ENCODE peak calls at places on chromosomes 12 and 14, in six cellular contexts. P, T, E, O, G and K are unnamed samples. For H3K4me1, the result is how much of the 10 kb centered on the place peaks cover.

GRCh38 chr12:25449007-25449406 is 104.1 kb downstream of the LMNTD1 start:
- DNase-seq in P (no peak), T (no peak), E (no peak), O (no peak), G (no peak), K (no peak)

GRCh38 chr14:75393794-75394193 is 34.0 kb upstream of the JDP2 start:
- DNase-seq in P (no peak), T (no peak), E (peak), O (no peak), G (no peak), K (no peak)

GRCh38 chr12:41983896-41984295 is 160.8 kb downstream of the GXYLT1 start:
- DNase-seq in P (no peak), T (no peak), E (no peak), O (no peak), G (no peak), K (no peak)

GRCh38 chr12:112978163-112979081 is at the start of gene OAS2:
- DNase-seq in P (peak), T (peak), E (peak), O (peak), G (peak), K (peak)

GRCh38 chr12:52390739-52391617 is 5.5 kb upstream of the KRT84 start:
- DNase-seq in P (peak), T (no peak), E (peak), O (no peak), G (no peak), K (peak)

GRCh38 chr14:90726656-90727055 is 89.6 kb downstream of the TTC7B start:
- DNase-seq in P (peak), T (no peak), E (peak), O (peak), G (no peak), K (peak)

GRCh38 chr12:30019386-30020140 is 235.8 kb upstream of the TMTC1 start:
- DNase-seq in P (no peak), T (no peak), E (no peak), O (no peak), G (no peak), K (no peak)

GRCh38 chr12:111840831-111841230 is 1.2 kb upstream of the MAPKAPK5 start:
- DNase-seq in P (no peak), T (no peak), E (no peak), O (peak), G (no peak), K (no peak)

GRCh38 chr12:49345048-49345839 is 1.4 kb upstream of the DNAJC22 start:
- DNase-seq in P (peak), T (peak), E (peak), O (no peak), G (no peak), K (peak)

GRCh38 chr12:15580431-15580830 is 208.8 kb downstream of the EPS8 start:
- DNase-seq in P (no peak), T (peak), E (no peak), O (no peak), G (no peak), K (no peak)

GRCh38 chr12:120640840-120641833 is 711 bp downstream of the CABP1 start:
- DNase-seq in P (peak), T (peak), E (peak), O (peak), G (peak), K (peak)

GRCh38 chr12:19959353-19959752 is 409.0 kb upstream of the PDE3A start:
- DNase-seq in P (no peak), T (no peak), E (no peak), O (no peak), G (no peak), K (no peak)

GRCh38 chr12:121992059-121992879 is 29.4 kb upstream of the BCL7A start:
- DNase-seq in P (peak), T (peak), E (no peak), O (no peak), G (no peak), K (no peak)

GRCh38 chr12:11136075-11136474 is 1.6 kb upstream of the TAS2R30 start:
- DNase-seq in P (no peak), T (no peak), E (no peak), O (no peak), G (no peak), K (no peak)

GRCh38 chr12:50894216-50894615 is 51.5 kb downstream of the TMPRSS12 start:
- DNase-seq in P (no peak), T (no peak), E (no peak), O (no peak), G (no peak), K (no peak)

GRCh38 chr14:68306934-68307758 is 485.7 kb downstream of the ZFP36L1 start:
- DNase-seq in P (peak), T (no peak), E (no peak), O (peak), G (no peak), K (no peak)

GRCh38 chr12:83889745-83890144 is 1022.9 kb downstream of the SLC6A15 start:
- DNase-seq in P (no peak), T (no peak), E (no peak), O (no peak), G (no peak), K (no peak)

DNA sequence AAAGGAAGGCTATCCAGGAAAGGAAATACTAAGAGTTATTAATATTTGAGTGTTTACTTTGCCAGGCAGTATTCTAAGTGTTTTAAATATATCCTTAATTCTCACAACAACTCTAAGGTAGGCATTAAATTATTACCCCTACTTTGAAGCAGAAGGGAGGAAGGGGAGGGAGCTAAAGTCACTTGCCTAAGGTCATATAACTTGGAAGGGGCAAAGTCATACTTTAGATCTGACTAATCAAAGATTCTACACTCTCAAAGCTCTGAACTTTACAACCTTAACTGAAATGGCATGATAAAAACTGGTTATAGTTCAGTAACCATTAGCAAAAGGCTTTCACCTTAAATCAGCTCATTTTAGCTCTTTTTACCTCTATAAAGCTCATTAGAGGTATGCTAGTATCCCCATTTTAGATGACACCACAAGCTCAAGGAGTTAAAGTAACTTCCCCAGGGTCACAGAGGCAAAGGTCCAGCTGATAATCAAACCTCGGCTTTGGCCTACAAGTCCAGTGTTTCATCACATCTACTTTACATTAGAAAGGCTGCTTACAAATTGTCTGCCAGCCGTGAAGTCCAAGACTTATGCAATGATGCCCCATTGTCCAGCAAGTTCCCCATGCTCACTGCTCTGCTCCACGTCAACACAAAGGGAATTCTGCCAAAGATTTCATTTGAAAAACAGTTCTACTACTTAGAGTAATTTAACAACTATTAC is 223.9 kb downstream of the MED13L start:
- DNase-seq in P (peak), T (no peak), E (no peak), O (no peak), G (peak), K (no peak)
- H3K4me1 ChIP-seq in P (under half), T (under half), E (under half), O (under half), G (half or more), K (under half)

GRCh38 chr14:39109893-39110715 is 4.0 kb upstream of the GEMIN2 start:
- DNase-seq in P (no peak), T (no peak), E (no peak), O (no peak), G (no peak), K (no peak)

GRCh38 chr14:39108791-39109190 is 5.3 kb upstream of the GEMIN2 start:
- DNase-seq in P (no peak), T (no peak), E (no peak), O (no peak), G (no peak), K (no peak)

GRCh38 chr14:39102969-39103957 is at the start of gene SEC23A:
- DNase-seq in P (peak), T (peak), E (peak), O (peak), G (peak), K (peak)

GRCh38 chr14:39102265-39102968 is 618 bp downstream of the SEC23A start:
- DNase-seq in P (peak), T (no peak), E (no peak), O (no peak), G (peak), K (no peak)

DNA sequence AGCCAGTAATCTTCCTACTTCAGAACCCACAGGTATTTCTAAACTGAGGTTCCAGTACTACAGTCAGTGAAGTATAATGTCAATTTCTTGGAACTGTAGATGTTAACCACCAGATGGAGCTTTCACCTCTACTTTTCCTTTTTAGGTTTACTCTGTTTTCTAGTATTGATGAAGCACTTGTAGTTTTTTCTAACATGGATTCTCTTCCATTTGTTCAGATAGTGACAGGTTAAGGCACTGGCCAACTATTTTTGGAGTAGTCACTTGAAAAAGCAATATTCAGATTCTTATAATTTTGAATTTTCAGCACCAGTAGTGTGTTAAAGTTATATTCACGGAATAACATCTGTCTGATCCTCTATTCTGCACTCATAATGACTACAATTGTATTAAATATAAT is 4.6 kb upstream of the SEC23A start:
- DNase-seq in P (peak), T (no peak), E (no peak), O (no peak), G (no peak), K (peak)
- TF ChIP-seq CTCF in P (peak), T (peak), E (peak), O (no peak), G (peak), K (peak)

GRCh38 chr12:57840701-57841100 is 5.8 kb downstream of the CTDSP2 start:
- DNase-seq in P (no peak), T (no peak), E (no peak), O (no peak), G (no peak), K (no peak)
- H3K4me1 ChIP-seq in P (under half), T (half or more), E (under half), O (half or more), G (half or more), K (half or more)

GRCh38 chr14:102295301-102295700 is 9.7 kb downstream of the MOK start:
- DNase-seq in P (peak), T (no peak), E (no peak), O (no peak), G (no peak), K (no peak)
- TF ChIP-seq CTCF in P (peak), T (no peak), E (peak), O (no peak), G (peak), K (peak)

GRCh38 chr12:43282106-43282505 is 269.9 kb downstream of the ADAMTS20 start:
- DNase-seq in P (peak), T (no peak), E (no peak), O (no peak), G (no peak), K (no peak)

GRCh38 chr12:43287991-43288390 is 264.0 kb downstream of the ADAMTS20 start:
- DNase-seq in P (no peak), T (no peak), E (no peak), O (no peak), G (no peak), K (no peak)

GRCh38 chr12:43284441-43284840 is 267.6 kb downstream of the ADAMTS20 start:
- DNase-seq in P (no peak), T (no peak), E (no peak), O (no peak), G (no peak), K (no peak)

GRCh38 chr12:43283206-43283605 is 268.8 kb downstream of the ADAMTS20 start:
- DNase-seq in P (no peak), T (no peak), E (no peak), O (no peak), G (no peak), K (no peak)

DNA sequence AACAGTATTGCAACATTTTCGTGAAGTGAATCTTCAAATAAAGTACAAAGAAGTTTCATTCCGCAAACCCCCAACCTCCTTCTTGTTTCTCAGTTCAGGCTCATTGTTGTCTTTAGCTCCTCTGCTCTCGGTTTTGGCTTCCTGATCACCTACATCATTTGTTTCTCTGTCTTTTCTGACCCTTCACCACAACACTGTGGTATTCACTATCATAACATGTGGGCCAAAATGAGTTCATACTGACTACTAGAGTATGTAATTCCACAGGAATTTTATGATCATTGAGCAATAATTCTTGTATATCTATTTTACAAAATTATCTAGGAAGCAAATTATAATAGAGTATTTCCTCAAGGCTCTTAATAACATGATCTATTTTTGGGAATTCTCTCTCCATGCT is 266.8 kb downstream of the ADAMTS20 start:
- DNase-seq in P (peak), T (no peak), E (no peak), O (no peak), G (no peak), K (no peak)
- H3K4me1 ChIP-seq in P (under half), T (under half), E (under half), O (under half), G (under half), K (under half)

DNA sequence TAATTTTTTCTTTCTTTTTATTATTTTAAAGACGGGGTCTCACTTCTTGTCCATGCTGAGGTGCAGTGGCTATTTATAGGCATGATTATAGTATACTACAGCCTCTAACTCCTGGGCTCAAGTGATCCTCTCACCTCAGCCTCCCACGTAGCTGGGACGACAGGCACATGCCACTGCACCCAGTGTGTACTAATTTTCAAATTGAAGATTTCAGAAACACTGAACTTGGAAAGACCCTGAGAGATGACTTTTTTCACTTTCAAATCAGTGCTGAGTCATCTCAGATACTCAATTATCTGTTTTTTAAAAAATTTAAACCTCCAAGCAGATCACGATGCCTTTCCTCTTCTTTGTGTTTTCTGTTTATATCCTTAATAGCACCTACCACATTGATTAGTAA is 53.7 kb upstream of the COCH start:
- DNase-seq in P (no peak), T (no peak), E (no peak), O (no peak), G (no peak), K (no peak)
- TF ChIP-seq CTCF in P (no peak), T (no peak), E (no peak), O (no peak), G (no peak), K (no peak)